ENCODE peak calls at places on chromosomes 12 and 14, in four cellular contexts. V is K562, C is WTC11, U is GM12878. I is an unnamed sample.

GRCh38 chr12:16555630-16556029 is 50.3 kb downstream of the LMO3 start:
- DNase-seq in V (no peak), C (peak; percentile 21), U (no peak), I (no peak)

GRCh38 chr12:57619434-57620244 is 8.4 kb downstream of the ARHGEF25 start:
- DNase-seq in V (no peak), C (peak; percentile 52), U (no peak), I (no peak)

GRCh38 chr14:71725802-71726638 is 206.2 kb upstream of the RGS6 start:
- DNase-seq in U (no peak), V (no peak), C (no peak), I (no peak)

GRCh38 chr12:47882796-47883546 is 21.8 kb downstream of the VDR start:
- DNase-seq in V (no peak), U (peak; percentile 77), C (no peak), I (peak; percentile 48)

GRCh38 chr12:130951636-130952035 is 2.1 kb upstream of the ADGRD1 start:
- DNase-seq in C (no peak), U (no peak), V (no peak), I (no peak)

GRCh38 chr12:114512351-114512750 is 106.4 kb upstream of the TBX5 start:
- DNase-seq in V (no peak), U (no peak), C (no peak), I (no peak)

GRCh38 chr12:98399532-98399931 is 115.9 kb upstream of the TMPO start:
- DNase-seq in V (peak; percentile 61), C (peak; percentile 44), U (no peak), I (no peak)

GRCh38 chr14:40197344-40197743 is 765.1 kb upstream of the FBXO33 start:
- DNase-seq in C (no peak), U (no peak), V (no peak), I (no peak)

GRCh38 chr12:114672817-114673168 is 11.2 kb downstream of the TBX3 start:
- DNase-seq in U (no peak), C (no peak), V (no peak), I (no peak)

GRCh38 chr12:1093166-1093751 is 102.2 kb downstream of the ERC1 start:
- DNase-seq in C (no peak), V (peak; percentile 12), U (no peak), I (peak; percentile 54)

GRCh38 chr12:60415361-60415760 is 819.5 kb downstream of the SLC16A7 start:
- DNase-seq in V (no peak), U (no peak), C (no peak), I (no peak)

GRCh38 chr12:49540229-49541139 is 1.7 kb downstream of the KCNH3 start:
- DNase-seq in V (no peak), C (no peak), U (no peak), I (peak; percentile 44)

GRCh38 chr12:104888456-104888855 is 69.6 kb downstream of the SLC41A2 start:
- DNase-seq in V (no peak), C (no peak), U (no peak), I (no peak)

GRCh38 chr12:62785941-62786559 is 148.9 kb downstream of the PPM1H start:
- DNase-seq in V (no peak), C (no peak), U (no peak), I (no peak)

GRCh38 chr12:117718559-117718958 is 250.2 kb downstream of the KSR2 start:
- DNase-seq in C (no peak), V (no peak), U (no peak), I (no peak)

GRCh38 chr12:27644446-27644845 is 51.8 kb upstream of the REP15 start:
- DNase-seq in C (no peak), V (no peak), U (no peak), I (no peak)

GRCh38 chr12:42504049-42504448 is 85.5 kb downstream of the PRICKLE1 start:
- DNase-seq in U (no peak), V (no peak), C (no peak), I (peak; percentile 36)

GRCh38 chr12:132456944-132457495 is 32.9 kb upstream of the FBRSL1 start:
- DNase-seq in U (no peak), V (no peak), C (no peak), I (no peak)

GRCh38 chr12:82818276-82819035 is 131.8 kb downstream of the TMTC2 start:
- DNase-seq in V (no peak), C (no peak), U (no peak), I (no peak)

GRCh38 chr12:11707535-11707934 is 58.1 kb downstream of the ETV6 start:
- DNase-seq in C (no peak), U (no peak), V (no peak), I (peak; percentile 69)

GRCh38 chr12:53044052-53044581 is 5.7 kb upstream of the TNS2 start:
- DNase-seq in C (no peak), V (no peak), U (no peak), I (peak; percentile 6)

GRCh38 chr12:45914090-45914489 is 76.3 kb downstream of the SCAF11 start:
- DNase-seq in V (no peak), C (no peak), U (no peak), I (no peak)

GRCh38 chr12:118743896-118744700 is 237.2 kb upstream of the SRRM4 start:
- DNase-seq in U (no peak), V (no peak), C (no peak), I (peak; percentile 34)
- TF ChIP-seq USF1 in U (no peak), V (no peak), C (no peak), I (no peak)

GRCh38 chr14:102293784-102294183 is 11.2 kb downstream of the MOK start:
- DNase-seq in C (no peak), V (no peak), U (no peak), I (no peak)
- TF ChIP-seq USF1 in C (no peak), V (no peak), U (no peak), I (no peak)

GRCh38 chr12:110107369-110108281 is 16.5 kb upstream of the IFT81 start:
- DNase-seq in U (no peak), V (no peak), C (no peak), I (no peak)
- TF ChIP-seq USF1 in U (no peak), V (no peak), C (no peak), I (no peak)

DNA sequence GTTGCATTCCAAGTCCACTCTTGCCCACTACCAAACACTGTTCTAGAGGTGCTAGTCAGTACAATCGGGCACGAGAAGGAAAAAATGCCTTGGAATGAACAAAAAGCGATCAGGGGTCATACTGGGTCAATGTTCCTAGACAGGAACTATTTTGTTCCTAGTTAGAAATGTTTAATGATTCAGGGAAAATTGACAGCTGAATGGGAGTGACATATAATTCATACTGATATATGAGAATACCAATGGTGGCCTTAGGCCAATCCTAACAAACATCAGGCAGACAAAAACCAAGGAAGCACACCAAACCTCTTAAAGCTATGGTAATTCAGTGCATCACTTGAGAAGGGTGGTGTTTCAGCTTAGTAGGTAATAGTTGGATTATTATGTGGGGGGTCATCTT is 51.1 kb downstream of the ANAPC7 start:
- DNase-seq in C (no peak), V (no peak), U (no peak), I (no peak)
- TF ChIP-seq USF1 in C (no peak), V (no peak), U (no peak), I (no peak)

GRCh38 chr14:44529026-44529425 is 21.9 kb upstream of the FSCB start:
- DNase-seq in V (no peak), C (no peak), U (no peak), I (no peak)

GRCh38 chr14:44528180-44528579 is 21.1 kb upstream of the FSCB start:
- DNase-seq in U (no peak), V (no peak), C (no peak), I (no peak)

GRCh38 chr14:44531648-44532047 is 24.6 kb upstream of the FSCB start:
- DNase-seq in V (no peak), C (no peak), U (no peak), I (no peak)

DNA sequence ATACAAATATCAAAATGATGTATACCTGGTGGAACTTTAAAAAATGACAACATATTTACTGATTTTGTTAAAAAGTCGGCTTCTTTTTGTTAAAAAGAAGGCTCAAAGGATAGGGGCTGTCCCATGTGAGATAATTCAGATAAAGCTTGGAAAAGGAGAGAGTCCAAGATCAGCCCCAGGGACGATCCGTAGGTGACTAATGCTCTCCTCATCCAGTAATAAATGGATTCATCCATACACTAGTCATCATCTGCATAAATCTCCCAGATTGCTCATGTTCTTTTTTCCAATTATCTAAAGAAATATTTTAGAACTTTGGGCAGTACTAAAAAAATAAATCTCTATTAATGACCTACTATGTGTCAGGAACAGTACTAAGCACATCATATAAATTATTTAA is 23.4 kb upstream of the FSCB start:
- DNase-seq in U (no peak), V (no peak), C (no peak), I (no peak)
- TF ChIP-seq USF1 in U (no peak), V (no peak), C (no peak), I (no peak)

GRCh38 chr12:54413284-54414190 is 5.5 kb downstream of the ITGA5 start:
- DNase-seq in V (no peak), U (no peak), C (no peak), I (no peak)
- TF ChIP-seq USF1 in V (no peak), U (no peak), C (no peak), I (no peak)

I was measured in SK-N-SH.